ENCODE peak calls at places on chromosomes 12 and 14, in seven cellular contexts. N is HFF-Myc, L is left ventricle myocardium inferior, W is suprapubic skin, Q is ovary, B is right atrium auricular region, G is BE2C. Z is an unnamed sample.

GRCh38 chr12:121025442-121026226 is 9.3 kb upstream of the C12orf43 start:
- DNase-seq in N (no peak), L (no peak), W (no peak), Q (no peak), B (no peak), G (no peak), Z (no peak)

GRCh38 chr12:111339306-111339938 is 29.5 kb downstream of the PHETA1 start:
- DNase-seq in N (no peak), L (no peak), W (no peak), Q (no peak), B (no peak), G (no peak), Z (no peak)

GRCh38 chr12:9032202-9032964 is 43.0 kb downstream of the KLRG1 start:
- DNase-seq in N (no peak), L (no peak), W (no peak), Q (no peak), B (no peak), G (no peak), Z (no peak)

GRCh38 chr14:28777773-28778606 is 11.4 kb downstream of the FOXG1 start:
- DNase-seq in N (no peak), L (no peak), W (no peak), Q (no peak), B (no peak), G (no peak), Z (no peak)

GRCh38 chr14:98651042-98651441 is 621.0 kb downstream of the BCL11B start:
- DNase-seq in N (no peak), L (no peak), W (no peak), Q (no peak), B (no peak), G (no peak), Z (no peak)

GRCh38 chr12:107449891-107450290 is 235.7 kb upstream of the PWP1 start:
- DNase-seq in N (no peak), L (no peak), W (no peak), Q (no peak), B (no peak), G (no peak), Z (no peak)

GRCh38 chr12:62840311-62840710 is 94.6 kb downstream of the PPM1H start:
- DNase-seq in N (no peak), L (no peak), W (no peak), Q (no peak), B (no peak), G (no peak), Z (no peak)

GRCh38 chr14:36659010-36659821 is 2.4 kb upstream of the PAX9 start:
- DNase-seq in N (no peak), L (no peak), W (no peak), Q (no peak), B (no peak), G (no peak), Z (no peak)

GRCh38 chr12:123071401-123072304 is 79.2 kb downstream of the PITPNM2 start:
- DNase-seq in N (no peak), L (peak), W (peak), Q (peak), B (peak), G (no peak), Z (no peak)

GRCh38 chr12:62848418-62848817 is 86.5 kb downstream of the PPM1H start:
- DNase-seq in N (no peak), L (no peak), W (no peak), Q (no peak), B (no peak), G (no peak), Z (no peak)

GRCh38 chr12:127393896-127394295 is 873.1 kb upstream of the TMEM132C start:
- DNase-seq in N (peak), L (no peak), W (no peak), Q (no peak), B (no peak), G (no peak), Z (peak)

GRCh38 chr12:86256169-86256568 is at the start of gene MGAT4C:
- DNase-seq in N (no peak), L (no peak), W (no peak), Q (no peak), B (no peak), G (no peak), Z (no peak)

GRCh38 chr12:25959069-25959961 is 833 bp downstream of the RASSF8 start:
- DNase-seq in N (no peak), L (peak), W (peak), Q (peak), B (peak), G (peak), Z (no peak)

GRCh38 chr12:17954788-17955187 is 135.2 kb downstream of the RERGL start:
- DNase-seq in N (no peak), L (no peak), W (no peak), Q (no peak), B (no peak), G (no peak), Z (no peak)

GRCh38 chr12:18239561-18239960 is 21.8 kb upstream of the PIK3C2G start:
- DNase-seq in N (no peak), L (no peak), W (no peak), Q (no peak), B (no peak), G (no peak), Z (no peak)

GRCh38 chr12:89461649-89462612 is 62.7 kb downstream of the GALNT4 start:
- DNase-seq in N (no peak), L (no peak), W (no peak), Q (no peak), B (no peak), G (no peak), Z (no peak)
- H3K4me3 ChIP-seq in N (no peak), L (peak), W (peak), Q (no peak), B (no peak), G (no peak), Z (peak)

DNA sequence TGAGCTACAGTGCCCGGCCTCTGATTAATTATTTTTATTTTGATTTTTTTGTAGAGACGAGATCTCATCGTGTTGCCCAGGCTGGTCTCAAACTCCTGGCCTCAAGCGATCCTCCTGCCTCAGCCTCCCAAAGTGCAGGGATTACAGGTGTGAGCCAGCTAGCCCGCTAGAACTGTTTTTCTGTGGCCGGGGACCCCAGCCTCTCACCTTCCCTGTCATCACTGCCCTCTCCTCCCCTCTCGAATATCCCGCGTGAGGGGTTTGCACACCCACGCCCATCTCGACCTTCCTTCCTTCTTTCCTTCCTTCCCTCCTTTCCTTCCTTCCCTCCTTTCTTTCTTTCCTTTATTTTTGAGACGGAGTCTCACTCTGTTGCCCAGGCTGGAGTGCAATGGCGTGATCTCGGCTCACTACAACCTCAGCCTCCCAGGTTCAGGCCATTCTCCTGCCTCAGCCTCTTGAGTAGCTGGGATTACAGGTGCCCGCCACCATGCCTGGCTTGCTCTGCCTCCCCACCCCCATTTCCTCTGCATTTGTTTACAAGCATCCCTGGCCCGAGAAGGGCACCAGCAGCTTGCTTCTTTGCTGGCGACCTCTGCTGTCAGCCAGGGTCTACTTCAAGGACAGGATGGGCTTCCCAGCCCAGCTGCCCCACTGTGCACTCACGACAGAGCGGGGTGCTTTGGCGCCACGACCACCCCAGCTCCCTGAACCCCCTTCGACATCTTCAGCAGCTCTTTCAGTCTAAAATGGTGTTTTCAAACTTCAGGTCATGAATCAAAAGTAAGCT is 4.3 kb upstream of the TRAF3 start:
- DNase-seq in N (no peak), L (no peak), W (no peak), Q (no peak), B (no peak), G (peak), Z (no peak)
- TF ChIP-seq CTCF in N (peak), L (no peak), W (no peak), Q (no peak), B (no peak), G (peak), Z (no peak)

DNA sequence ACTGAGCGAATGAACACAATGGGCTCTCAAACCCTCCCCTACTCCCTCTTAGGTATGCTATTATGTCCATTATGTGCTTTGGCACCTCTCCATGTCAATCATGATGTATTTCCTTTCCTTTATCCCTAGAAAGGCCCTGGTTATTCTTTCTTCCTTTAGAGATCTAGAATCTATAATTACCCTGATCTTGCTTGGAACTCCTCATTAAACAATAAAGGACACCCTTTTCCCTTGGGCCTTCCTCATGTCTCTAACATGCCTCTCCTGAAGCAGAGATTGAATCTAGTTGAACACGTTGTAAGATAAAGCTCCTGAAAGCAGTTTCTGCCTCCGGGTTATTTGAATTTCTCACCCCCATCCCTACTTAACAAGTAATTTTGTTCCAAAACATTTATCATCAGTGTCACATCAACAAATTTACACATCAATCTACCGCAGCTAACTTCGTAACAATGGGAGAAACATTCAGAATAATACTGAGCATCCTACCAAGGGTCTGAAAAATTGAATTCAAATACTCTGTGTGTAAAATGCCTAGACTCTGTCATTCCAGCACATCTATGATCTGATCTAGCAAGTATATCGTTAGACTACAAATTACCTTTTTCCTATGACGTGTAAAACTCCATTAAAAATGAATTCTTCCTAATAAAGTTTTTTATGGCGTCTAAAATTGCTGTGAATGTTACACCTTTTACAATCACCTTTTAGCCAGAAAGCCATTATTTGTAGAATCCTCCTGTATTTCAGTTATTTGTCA is 5.4 kb downstream of the USP44 start:
- DNase-seq in N (no peak), L (no peak), W (no peak), Q (no peak), B (no peak), G (no peak), Z (no peak)
- H3K4me3 ChIP-seq in N (no peak), L (no peak), W (no peak), Q (no peak), B (no peak), G (no peak), Z (no peak)

DNA sequence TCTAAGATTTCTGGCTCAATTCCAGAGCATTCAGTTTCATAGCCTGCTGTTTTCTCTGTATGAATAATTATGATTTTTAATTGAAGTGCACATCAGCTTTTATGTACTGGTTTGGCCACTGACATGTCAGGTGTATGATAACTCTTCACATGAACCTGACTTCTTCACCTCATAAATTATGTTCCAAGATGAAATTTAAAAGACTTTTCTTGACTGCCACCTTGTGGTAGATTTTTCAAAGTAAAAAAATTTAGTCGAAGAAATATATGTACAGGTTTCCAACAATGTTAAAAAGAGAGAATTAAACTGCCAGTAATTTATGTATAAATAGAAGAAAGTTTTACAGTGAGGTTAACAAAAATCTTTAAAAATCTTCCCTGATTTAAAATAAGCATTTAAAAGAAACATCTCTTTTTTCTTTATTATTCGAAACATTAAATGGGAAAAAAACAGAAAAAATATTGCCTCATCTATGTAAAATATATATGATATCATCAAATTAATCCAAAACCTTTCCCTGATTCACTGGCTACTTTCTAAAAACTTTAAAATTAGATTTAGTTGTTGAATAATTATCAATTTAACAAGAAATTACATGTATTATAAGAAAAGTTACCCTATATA is 124.9 kb upstream of the ATXN7L3B start:
- DNase-seq in N (peak), L (no peak), W (no peak), Q (no peak), B (no peak), G (no peak), Z (no peak)
- TF ChIP-seq CTCF in N (peak), L (peak), W (no peak), Q (no peak), B (peak), G (peak), Z (peak)

DNA sequence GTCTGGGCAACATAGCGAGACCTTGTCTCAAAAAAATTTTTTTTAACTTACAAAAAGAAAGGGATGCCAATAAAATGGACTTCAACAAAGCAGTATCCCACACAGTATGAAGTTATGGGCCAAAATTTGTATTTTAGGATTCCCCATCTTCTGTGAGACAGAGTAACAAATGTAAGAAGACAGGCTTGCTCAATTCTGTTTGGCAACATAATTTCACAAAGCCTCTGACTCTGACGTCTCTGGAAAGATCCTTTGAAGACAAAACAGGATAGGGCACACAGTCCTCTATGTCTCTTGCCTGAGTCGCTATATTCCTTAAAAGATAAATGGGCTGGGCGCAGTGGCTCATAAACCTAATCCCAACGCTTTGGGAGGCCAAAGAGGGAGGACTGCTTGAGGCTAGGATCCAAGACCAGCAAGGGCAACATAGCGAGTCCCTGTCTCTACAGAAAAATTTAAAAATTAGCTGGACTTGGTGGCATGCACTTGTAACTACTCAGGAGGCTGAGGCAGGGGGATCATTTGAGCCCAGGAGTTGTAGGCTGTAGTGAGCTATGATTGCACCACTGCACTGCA is 1.1 kb upstream of the HOMEZ start:
- DNase-seq in N (no peak), L (no peak), W (no peak), Q (no peak), B (no peak), G (no peak), Z (no peak)
- H3K4me3 ChIP-seq in N (peak), L (peak), W (peak), Q (peak), B (peak), G (peak), Z (peak)

GRCh38 chr14:78701246-78701645 is 531.1 kb downstream of the NRXN3 start:
- DNase-seq in N (no peak), L (no peak), W (no peak), Q (no peak), B (no peak), G (no peak), Z (no peak)

GRCh38 chr14:78698991-78699390 is 528.8 kb downstream of the NRXN3 start:
- DNase-seq in N (no peak), L (no peak), W (no peak), Q (no peak), B (no peak), G (no peak), Z (no peak)

GRCh38 chr14:78697341-78697740 is 527.2 kb downstream of the NRXN3 start:
- DNase-seq in N (peak), L (no peak), W (no peak), Q (no peak), B (no peak), G (no peak), Z (no peak)

GRCh38 chr14:78704965-78705364 is 534.8 kb downstream of the NRXN3 start:
- DNase-seq in N (no peak), L (no peak), W (no peak), Q (no peak), B (no peak), G (no peak), Z (no peak)

DNA sequence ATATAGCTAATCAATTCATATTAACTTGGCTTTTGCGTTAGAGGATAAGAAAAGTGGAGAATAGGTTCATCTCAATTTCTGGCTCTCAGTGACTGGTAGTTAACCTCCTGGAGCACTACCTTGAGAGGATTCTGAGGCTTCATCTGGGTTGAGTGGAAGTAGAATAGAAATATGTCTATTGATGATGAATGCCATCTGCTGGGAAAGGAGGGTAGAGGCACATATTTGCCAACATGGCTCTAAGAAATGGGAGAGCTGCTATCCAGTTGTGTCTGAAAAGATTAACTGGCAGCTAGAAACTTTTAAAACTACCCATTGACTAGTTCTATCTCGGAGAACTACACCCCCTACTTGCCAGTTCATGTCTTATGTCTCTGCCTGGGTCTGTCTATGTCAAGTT is 530.1 kb downstream of the NRXN3 start:
- DNase-seq in N (no peak), L (no peak), W (no peak), Q (no peak), B (no peak), G (no peak), Z (no peak)
- TF ChIP-seq CTCF in N (no peak), L (no peak), W (no peak), Q (no peak), B (no peak), G (no peak), Z (no peak)

GRCh38 chr12:101209319-101210302 is at the start of gene SLC5A8:
- DNase-seq in N (no peak), L (no peak), W (no peak), Q (peak), B (no peak), G (no peak), Z (no peak)
- H3K4me3 ChIP-seq in N (no peak), L (no peak), W (peak), Q (no peak), B (no peak), G (no peak), Z (no peak)

Z was measured in esophagus muscularis mucosa.